ENCODE peak calls at places on chromosomes 3 and 15, in eight cellular contexts. Z is naive thymus-derived CD4-positive, alpha-beta T cell; T is aorta; D is right cardiac atrium; C is A549; H is neuronal stem cell; I is CD8-positive, alpha-beta T cell; O is Peyer's patch. W is an unnamed sample. For H3K4me1 and H3K9me3, the result is how much of the 10 kb centered on the place peaks cover.

GRCh38 chr3:99875573-99875924 is 57.9 kb downstream of the CMSS1 start:
- DNase-seq in Z (no peak), T (no peak), D (no peak), C (peak), H (peak), I (no peak), O (no peak), W (no peak)

GRCh38 chr15:64703632-64703959 is 71.8 kb downstream of the RBPMS2 start:
- DNase-seq in Z (no peak), T (no peak), D (no peak), C (no peak), H (no peak), I (no peak), O (no peak), W (no peak)

GRCh38 chr3:195187609-195188529 is 83.1 kb downstream of the XXYLT1 start:
- DNase-seq in Z (no peak), T (no peak), D (no peak), C (peak), H (no peak), I (no peak), O (peak), W (no peak)

GRCh38 chr15:38610748-38611147 is 46.1 kb upstream of the RASGRP1 start:
- DNase-seq in Z (peak), T (no peak), D (no peak), C (no peak), H (no peak), I (no peak), O (no peak), W (no peak)

GRCh38 chr15:49902791-49903481 is 216.1 kb downstream of the ATP8B4 start:
- DNase-seq in Z (no peak), T (no peak), D (no peak), C (peak), H (no peak), I (no peak), O (no peak), W (no peak)

GRCh38 chr3:49771340-49771938 is 14.9 kb downstream of the IP6K1 start:
- DNase-seq in Z (no peak), T (no peak), D (no peak), C (no peak), H (no peak), I (no peak), O (no peak), W (no peak)

GRCh38 chr3:29281265-29282228 is 676 bp downstream of the RBMS3 start:
- DNase-seq in Z (peak), T (peak), D (peak), C (peak), H (peak), I (no peak), O (no peak), W (no peak)

GRCh38 chr3:106758459-106758858 is 618.8 kb upstream of the CCDC54 start:
- DNase-seq in Z (no peak), T (no peak), D (no peak), C (no peak), H (no peak), I (no peak), O (no peak), W (no peak)

GRCh38 chr3:135759651-135760050 is 205.9 kb upstream of the PPP2R3A start:
- DNase-seq in Z (no peak), T (no peak), D (no peak), C (no peak), H (no peak), I (no peak), O (no peak), W (no peak)

GRCh38 chr15:63322541-63322940 is 45.1 kb downstream of the APH1B start:
- DNase-seq in Z (no peak), T (no peak), D (peak), C (no peak), H (no peak), I (no peak), O (no peak), W (no peak)

GRCh38 chr3:12185172-12185710 is 26.5 kb upstream of the TIMP4 start:
- DNase-seq in Z (no peak), T (no peak), D (no peak), C (no peak), H (no peak), I (no peak), O (no peak), W (no peak)

GRCh38 chr3:195774917-195775316 is 36.8 kb downstream of the MUC4 start:
- DNase-seq in Z (no peak), T (peak), D (peak), C (peak), H (peak), I (no peak), O (no peak), W (no peak)

GRCh38 chr15:39605146-39605545 is 24.3 kb downstream of the THBS1 start:
- DNase-seq in Z (no peak), T (no peak), D (no peak), C (no peak), H (no peak), I (no peak), O (no peak), W (no peak)

GRCh38 chr15:41829959-41830646 is 2.2 kb downstream of the JMJD7 start:
- DNase-seq in Z (no peak), T (no peak), D (peak), C (no peak), H (no peak), I (no peak), O (no peak), W (no peak)

GRCh38 chr15:33753012-33753411 is 215.3 kb upstream of the CHRM5 start:
- DNase-seq in Z (no peak), T (no peak), D (no peak), C (no peak), H (no peak), I (no peak), O (no peak), W (no peak)

GRCh38 chr15:42919794-42920280 is 741 bp downstream of the TTBK2 start:
- DNase-seq in Z (peak), T (no peak), D (no peak), C (peak), H (no peak), I (no peak), O (peak), W (peak)

GRCh38 chr3:60613769-60614303 is 637.4 kb downstream of the FHIT start:
- DNase-seq in Z (no peak), T (no peak), D (no peak), C (no peak), H (no peak), I (no peak), O (no peak), W (no peak)

GRCh38 chr3:170692720-170693119 is 106.8 kb upstream of the SLC7A14 start:
- DNase-seq in Z (no peak), T (no peak), D (no peak), C (no peak), H (no peak), I (no peak), O (no peak), W (no peak)

GRCh38 chr3:71753716-71754609 is at the start of gene GPR27:
- DNase-seq in Z (peak), T (no peak), D (peak), C (peak), H (no peak), I (no peak), O (no peak), W (no peak)

GRCh38 chr15:84595660-84596059 is 5.1 kb upstream of the ZSCAN2 start:
- DNase-seq in Z (no peak), T (peak), D (no peak), C (no peak), H (no peak), I (no peak), O (no peak), W (no peak)

GRCh38 chr3:16723994-16724393 is 118.8 kb upstream of the DAZL start:
- DNase-seq in Z (peak), T (no peak), D (no peak), C (peak), H (peak), I (no peak), O (no peak), W (no peak)

GRCh38 chr3:185981621-185982020 is 43.8 kb upstream of the TRA2B start:
- DNase-seq in Z (no peak), T (no peak), D (no peak), C (no peak), H (no peak), I (no peak), O (no peak), W (no peak)

GRCh38 chr3:53187430-53187829 is 26.4 kb downstream of the PRKCD start:
- DNase-seq in Z (no peak), T (no peak), D (peak), C (no peak), H (no peak), I (no peak), O (no peak), W (no peak)

GRCh38 chr15:74620636-74621545 is 5.3 kb downstream of the CLK3 start:
- DNase-seq in Z (peak), T (no peak), D (no peak), C (peak), H (peak), I (peak), O (peak), W (peak)

GRCh38 chr3:185208836-185209235 is 45.0 kb downstream of the EHHADH start:
- DNase-seq in Z (no peak), T (no peak), D (no peak), C (no peak), H (no peak), I (no peak), O (no peak), W (no peak)

GRCh38 chr3:14471690-14472089 is 68.5 kb downstream of the GRIP2 start:
- DNase-seq in Z (no peak), T (no peak), D (no peak), C (no peak), H (no peak), I (no peak), O (no peak), W (no peak)

GRCh38 chr3:141382571-141382970 is 14.3 kb downstream of the ZBTB38 start:
- DNase-seq in Z (no peak), T (no peak), D (no peak), C (no peak), H (no peak), I (no peak), O (no peak), W (no peak)
- H3K27ac ChIP-seq in Z (no peak), T (no peak), D (no peak), C (peak), H (no peak), I (no peak), O (peak), W (no peak)

GRCh38 chr15:57557810-57558209 is 33.9 kb upstream of the MYZAP start:
- DNase-seq in Z (no peak), T (no peak), D (no peak), C (no peak), H (no peak), I (no peak), O (no peak), W (no peak)

GRCh38 chr15:57555270-57555669 is 36.4 kb upstream of the MYZAP start:
- DNase-seq in Z (no peak), T (no peak), D (no peak), C (no peak), H (no peak), I (no peak), O (no peak), W (no peak)

GRCh38 chr15:57554821-57555185 is 36.9 kb upstream of the MYZAP start:
- DNase-seq in Z (no peak), T (no peak), D (no peak), C (no peak), H (no peak), I (no peak), O (no peak), W (no peak)

GRCh38 chr15:57557267-57557666 is 34.4 kb upstream of the MYZAP start:
- DNase-seq in Z (no peak), T (no peak), D (no peak), C (no peak), H (no peak), I (no peak), O (no peak), W (no peak)

GRCh38 chr15:57556040-57556439 is 35.7 kb upstream of the MYZAP start:
- DNase-seq in Z (no peak), T (no peak), D (no peak), C (no peak), H (no peak), I (no peak), O (no peak), W (no peak)
- H3K4me1 ChIP-seq in Z (under half), T (under half), D (under half), C (under half), H (under half), I (under half), O (under half), W (under half)

DNA sequence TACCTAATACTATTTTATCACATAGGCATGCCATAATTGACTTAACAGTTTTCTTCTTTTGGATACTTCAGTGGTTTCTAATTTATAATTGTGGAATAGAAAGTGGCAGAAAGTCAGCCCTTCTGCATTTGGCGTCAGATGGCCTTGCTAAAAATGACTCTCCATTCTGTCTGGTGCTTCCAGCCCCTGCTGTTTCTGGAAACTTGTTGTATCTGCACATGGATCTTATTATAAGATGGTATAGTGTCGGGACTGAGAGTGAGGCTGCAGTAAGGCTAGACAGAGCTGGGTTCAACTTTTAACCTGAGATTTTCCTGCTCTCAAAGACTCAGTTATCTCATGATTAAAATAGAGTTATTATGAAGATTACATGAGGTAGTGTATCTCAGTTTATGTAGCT is 74.8 kb upstream of the WDR72 start:
- DNase-seq in Z (no peak), T (no peak), D (no peak), C (no peak), H (no peak), I (no peak), O (no peak), W (no peak)
- H3K9me3 ChIP-seq in Z (under half), T (under half), D (under half), C (under half), H (under half), I (under half), O (under half), W (under half)

GRCh38 chr3:8357859-8358258 is 143.8 kb upstream of the LMCD1 start:
- DNase-seq in Z (no peak), T (no peak), D (no peak), C (no peak), H (no peak), I (no peak), O (no peak), W (no peak)
- H3K27ac ChIP-seq in Z (peak), T (no peak), D (no peak), C (no peak), H (no peak), I (peak), O (peak), W (peak)

DNA sequence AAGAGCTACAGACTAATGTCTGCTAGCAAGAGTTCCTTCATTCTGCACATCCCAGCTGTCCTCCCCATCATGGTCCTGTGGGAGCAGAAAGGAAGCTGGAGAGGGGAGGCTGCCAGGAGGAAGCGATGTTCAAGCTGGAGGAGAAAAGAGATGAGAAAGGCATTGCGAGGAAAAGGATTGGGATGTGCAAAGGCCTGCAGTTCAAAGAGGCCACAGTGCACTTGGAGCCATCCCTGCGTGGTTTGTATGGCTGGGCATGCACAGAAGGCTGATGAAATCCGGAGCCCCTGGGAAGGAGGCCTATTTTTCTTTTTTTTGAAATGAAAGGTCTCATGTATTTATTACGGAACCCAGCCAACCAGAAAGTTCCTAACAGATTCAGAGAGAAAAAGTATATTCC is 22.8 kb downstream of the AMOTL2 start:
- DNase-seq in Z (no peak), T (peak), D (peak), C (no peak), H (no peak), I (no peak), O (no peak), W (no peak)
- H3K4me1 ChIP-seq in Z (under half), T (under half), D (under half), C (half or more), H (under half), I (under half), O (half or more), W (under half)

GRCh38 chr3:130761730-130762311 is 15.2 kb upstream of the PIK3R4 start:
- DNase-seq in Z (no peak), T (no peak), D (no peak), C (no peak), H (no peak), I (no peak), O (no peak), W (no peak)
- H3K9me3 ChIP-seq in Z (under half), T (under half), D (under half), C (under half), H (under half), I (under half), O (under half), W (under half)

GRCh38 chr3:151226825-151227224 is 23.8 kb upstream of the GPR171 start:
- DNase-seq in Z (no peak), T (no peak), D (no peak), C (no peak), H (no peak), I (no peak), O (no peak), W (no peak)
- H3K27ac ChIP-seq in Z (no peak), T (no peak), D (no peak), C (peak), H (no peak), I (no peak), O (no peak), W (no peak)